ENCODE peak calls at places on chromosome 7, in five cellular contexts. R, B, J, W and C are unnamed samples.

GRCh38 chr7:32891800-32892520 is 400 bp upstream of the KBTBD2 start:
- DNase-seq in R (peak), J (peak), W (peak), B (peak), C (peak)

GRCh38 chr7:12062062-12062461 is 149.0 kb upstream of the TMEM106B start:
- DNase-seq in B (no peak), J (no peak), W (peak), R (no peak), C (peak)

GRCh38 chr7:65438593-65438992 is 64.9 kb downstream of the ZNF92 start:
- DNase-seq in W (no peak), R (peak), B (no peak), J (no peak), C (no peak)

GRCh38 chr7:4174016-4174415 is 508.1 kb upstream of the FOXK1 start:
- DNase-seq in R (no peak), J (no peak), B (no peak), W (no peak), C (no peak)

GRCh38 chr7:102472126-102473041 is 6.3 kb downstream of the POLR2J start:
- DNase-seq in W (no peak), J (no peak), B (no peak), R (no peak), C (no peak)

GRCh38 chr7:157676456-157677255 is 339.9 kb downstream of the DNAJB6 start:
- DNase-seq in B (no peak), W (no peak), J (no peak), R (no peak), C (peak)

GRCh38 chr7:40777913-40778312 is 643.1 kb downstream of the SUGCT start:
- DNase-seq in W (no peak), B (no peak), J (no peak), R (no peak), C (no peak)

GRCh38 chr7:105097619-105098018 is 83.6 kb downstream of the KMT2E start:
- DNase-seq in W (no peak), B (no peak), J (no peak), R (peak), C (no peak)

GRCh38 chr7:117975436-117975835 is 102.2 kb upstream of the CTTNBP2 start:
- DNase-seq in B (no peak), J (no peak), W (no peak), R (no peak), C (no peak)

GRCh38 chr7:113774182-113774807 is 144.5 kb downstream of the PPP1R3A start:
- DNase-seq in R (peak), J (no peak), W (peak), B (no peak), C (no peak)

GRCh38 chr7:135666156-135666555 is 3.8 kb downstream of the STMP1 start:
- DNase-seq in R (peak), W (no peak), B (no peak), J (no peak), C (no peak)

GRCh38 chr7:47195641-47196040 is 386.3 kb downstream of the TNS3 start:
- DNase-seq in J (no peak), W (no peak), R (no peak), B (no peak), C (no peak)

GRCh38 chr7:117014673-117015133 is 61.4 kb downstream of the ST7 start:
- DNase-seq in B (no peak), W (peak), J (no peak), R (no peak), C (no peak)

GRCh38 chr7:22064816-22065215 is 119.1 kb upstream of the CDCA7L start:
- DNase-seq in B (no peak), W (no peak), J (no peak), R (no peak), C (no peak)

GRCh38 chr7:18459439-18459838 is 36.1 kb upstream of the HDAC9 start:
- DNase-seq in J (no peak), W (no peak), R (peak), B (no peak), C (no peak)

GRCh38 chr7:91287685-91288084 is 23.5 kb downstream of the FZD1 start:
- DNase-seq in J (no peak), W (no peak), R (no peak), B (no peak), C (no peak)

GRCh38 chr7:129376778-129377700 is 57.2 kb upstream of the STRIP2 start:
- DNase-seq in B (peak), W (peak), J (no peak), R (peak), C (peak)

GRCh38 chr7:12294701-12295100 is 83.6 kb downstream of the TMEM106B start:
- DNase-seq in J (no peak), W (no peak), R (no peak), B (no peak), C (no peak)

GRCh38 chr7:157347217-157347904 is 10.6 kb downstream of the DNAJB6 start:
- DNase-seq in J (no peak), R (peak), W (no peak), B (no peak), C (no peak)

GRCh38 chr7:38398725-38399321 is 125.4 kb upstream of the TARP start:
- DNase-seq in B (peak), J (peak), R (peak), W (peak), C (peak)

GRCh38 chr7:136102881-136103280 is 125.7 kb upstream of the MTPN start:
- DNase-seq in J (no peak), R (no peak), W (no peak), B (no peak), C (no peak)

GRCh38 chr7:42982604-42983115 is 50.5 kb downstream of the MRPL32 start:
- DNase-seq in W (no peak), R (no peak), B (no peak), J (no peak), C (no peak)

GRCh38 chr7:48101880-48102448 is 12.9 kb downstream of the UPP1 start:
- DNase-seq in B (peak), W (no peak), J (no peak), R (no peak), C (no peak)

GRCh38 chr7:81284576-81284975 is 365.7 kb upstream of the SEMA3C start:
- DNase-seq in J (no peak), W (no peak), B (no peak), R (peak), C (no peak)

GRCh38 chr7:98211221-98211675 is at the start of gene BHLHA15:
- DNase-seq in R (peak), B (peak), W (peak), J (no peak), C (no peak)

GRCh38 chr7:4479367-4480039 is 202.6 kb upstream of the FOXK1 start:
- DNase-seq in W (peak), B (no peak), J (no peak), R (peak), C (peak)

GRCh38 chr7:111401516-111401915 is 160.8 kb downstream of the IMMP2L start:
- DNase-seq in W (no peak), R (no peak), B (no peak), J (no peak), C (no peak)

GRCh38 chr7:79063019-79063698 is 390.3 kb downstream of the MAGI2 start:
- DNase-seq in R (peak), B (no peak), W (no peak), J (no peak), C (no peak)

GRCh38 chr7:66779669-66780408 is 39.3 kb downstream of the RABGEF1 start:
- DNase-seq in W (no peak), J (no peak), B (no peak), R (no peak), C (no peak)

GRCh38 chr7:72539702-72540101 is 127.6 kb upstream of the CALN1 start:
- DNase-seq in W (no peak), B (no peak), R (no peak), J (no peak), C (no peak)

GRCh38 chr7:29091121-29091601 is 55.2 kb downstream of the CPVL start:
- DNase-seq in R (peak), J (no peak), W (no peak), B (peak), C (peak)

GRCh38 chr7:20307119-20307518 is 23.6 kb upstream of the ITGB8 start:
- DNase-seq in B (no peak), J (no peak), W (peak), R (peak), C (no peak)